ENCODE peak calls at places on chromosomes 12 and 14, in four cellular contexts. S is fibroblast of lung, P is amygdala, Z is NCI-H774. H is an unnamed sample.

GRCh38 chr12:112992541-112993398 is 14.5 kb downstream of the OAS2 start:
- DNase-seq in S (peak), P (no peak), Z (peak), H (peak)

GRCh38 chr12:115648463-115648862 is 629.0 kb downstream of the MED13L start:
- DNase-seq in S (peak), P (no peak), Z (no peak), H (no peak)

GRCh38 chr12:48031135-48031960 is 27.1 kb upstream of the COL2A1 start:
- DNase-seq in S (no peak), P (no peak), Z (no peak), H (no peak)

GRCh38 chr14:72652179-72652578 is 241.7 kb downstream of the DPF3 start:
- DNase-seq in S (no peak), P (no peak), Z (no peak), H (no peak)

GRCh38 chr14:83847102-83847501 is 1682.8 kb upstream of the FLRT2 start:
- DNase-seq in S (no peak), P (no peak), Z (no peak), H (no peak)

GRCh38 chr12:122558721-122559641 is 31.9 kb downstream of the KNTC1 start:
- DNase-seq in S (no peak), P (no peak), Z (no peak), H (no peak)

GRCh38 chr12:46667547-46667946 is 158.2 kb downstream of the SLC38A4 start:
- DNase-seq in S (no peak), P (no peak), Z (no peak), H (no peak)

GRCh38 chr14:77027538-77028383 is 747 bp downstream of the IRF2BPL start:
- DNase-seq in S (peak), P (peak), Z (no peak), H (no peak)

GRCh38 chr12:2504577-2504976 is 290.2 kb upstream of the FKBP4 start:
- DNase-seq in S (no peak), P (no peak), Z (no peak), H (no peak)

GRCh38 chr12:42961395-42961794 is 371.8 kb upstream of the PRICKLE1 start:
- DNase-seq in S (no peak), P (no peak), Z (no peak), H (peak)

GRCh38 chr14:99654235-99655000 is 9.5 kb downstream of the HHIPL1 start:
- DNase-seq in S (peak), P (no peak), Z (no peak), H (peak)

GRCh38 chr14:39381366-39381765 is 50.9 kb downstream of the FBXO33 start:
- DNase-seq in S (no peak), P (no peak), Z (no peak), H (no peak)

GRCh38 chr12:62128186-62128965 is 131.8 kb upstream of the USP15 start:
- DNase-seq in S (no peak), P (no peak), Z (peak), H (no peak)

GRCh38 chr14:48398675-48399282 is 723.4 kb upstream of the MDGA2 start:
- DNase-seq in S (peak), P (no peak), Z (no peak), H (peak)

GRCh38 chr14:61476737-61477410 is 155.5 kb downstream of the PRKCH start:
- DNase-seq in S (peak), P (no peak), Z (no peak), H (peak)

GRCh38 chr14:89202413-89202812 is 214.6 kb downstream of the FOXN3 start:
- DNase-seq in S (peak), P (no peak), Z (no peak), H (no peak)

GRCh38 chr14:36295642-36296627 is 24.5 kb downstream of the MBIP start:
- DNase-seq in S (no peak), P (no peak), Z (no peak), H (no peak)

GRCh38 chr12:91432079-91432478 is 249.5 kb upstream of the DCN start:
- DNase-seq in S (peak), P (no peak), Z (no peak), H (no peak)

GRCh38 chr14:104595116-104595675 is 9.4 kb downstream of the TMEM179 start:
- DNase-seq in S (no peak), P (no peak), Z (no peak), H (no peak)

GRCh38 chr12:53989227-53990113 is 4.5 kb downstream of the HOXC10 start:
- DNase-seq in S (peak), P (no peak), Z (peak), H (peak)

GRCh38 chr12:131917139-131917710 is 11.9 kb upstream of the PUS1 start:
- DNase-seq in S (no peak), P (no peak), Z (no peak), H (no peak)

GRCh38 chr14:29740491-29740890 is 187.2 kb downstream of the PRKD1 start:
- DNase-seq in S (no peak), P (no peak), Z (no peak), H (no peak)

GRCh38 chr14:102530828-102531478 is 21.4 kb upstream of the ANKRD9 start:
- DNase-seq in S (no peak), P (no peak), Z (no peak), H (no peak)

GRCh38 chr12:116538076-116538591 is 21.0 kb upstream of the MAP1LC3B2 start:
- DNase-seq in S (no peak), P (no peak), Z (no peak), H (no peak)

GRCh38 chr14:51824191-51824590 is 36.2 kb upstream of the GNG2 start:
- DNase-seq in S (no peak), P (no peak), Z (no peak), H (no peak)

GRCh38 chr14:95248422-95248821 is 71.3 kb downstream of the CLMN start:
- DNase-seq in S (no peak), P (no peak), Z (no peak), H (no peak)

GRCh38 chr14:50344116-50344775 is 32.1 kb downstream of the DMAC2L start:
- DNase-seq in S (no peak), P (no peak), Z (no peak), H (no peak)

GRCh38 chr14:104551851-104552737 is 27.5 kb upstream of the C14orf180 start:
- DNase-seq in S (no peak), P (no peak), Z (no peak), H (no peak)

GRCh38 chr12:79871621-79872020 is 63.3 kb downstream of the PPP1R12A start:
- DNase-seq in S (no peak), P (no peak), Z (no peak), H (no peak)

H was measured in fibroblast of the conjunctiva.